ENCODE peak calls at places on chromosome 4, in seven cellular contexts. O is T1000; R is ureter; P is activated CD4-positive, alpha-beta T cell treated with anti-CD3 and anti-CD28 coated beads, Interleukin-2, amount 50 U/mL, for 1 hour; M is stimulated activated CD4-positive, alpha-beta T cell treated with anti-CD3 and anti-CD28 coated beads, Interleukin-2, amount 100 ng/mL, for 24 hours; N is GM23338; T is cardiac fibroblast. Q is an unnamed sample.

GRCh38 chr4:127870688-127871087 is 10.0 kb upstream of the PLK4 start:
- DNase-seq in O (no peak), R (no peak), P (no peak), M (no peak), N (no peak), T (peak), Q (no peak)

GRCh38 chr4:26015133-26015651 is 101.2 kb downstream of the SMIM20 start:
- DNase-seq in O (peak), R (peak), P (no peak), M (no peak), N (no peak), T (peak), Q (no peak)

GRCh38 chr4:116343809-116344208 is 741.6 kb downstream of the TRAM1L1 start:
- DNase-seq in O (no peak), R (no peak), P (no peak), M (no peak), N (no peak), T (no peak), Q (no peak)

GRCh38 chr4:5376015-5376414 is 324.7 kb downstream of the STK32B start:
- DNase-seq in O (no peak), R (no peak), P (no peak), M (no peak), N (no peak), T (no peak), Q (no peak)

GRCh38 chr4:41280010-41280409 is 23.3 kb downstream of the UCHL1 start:
- DNase-seq in O (no peak), R (no peak), P (no peak), M (no peak), N (no peak), T (no peak), Q (no peak)

GRCh38 chr4:22515888-22516541 is at the start of gene ADGRA3:
- DNase-seq in O (peak), R (peak), P (no peak), M (peak), N (peak), T (peak), Q (peak)

GRCh38 chr4:94741304-94741703 is 16.5 kb upstream of the BMPR1B start:
- DNase-seq in O (no peak), R (no peak), P (no peak), M (no peak), N (no peak), T (peak), Q (no peak)

GRCh38 chr4:73388887-73389286 is 15.2 kb upstream of the ALB start:
- DNase-seq in O (no peak), R (no peak), P (no peak), M (no peak), N (no peak), T (no peak), Q (no peak)

GRCh38 chr4:11912886-11913285 is 484.2 kb upstream of the HS3ST1 start:
- DNase-seq in O (peak), R (no peak), P (no peak), M (no peak), N (no peak), T (peak), Q (no peak)

GRCh38 chr4:24912252-24913098 is at the start of gene CCDC149:
- DNase-seq in O (peak), R (peak), P (no peak), M (peak), N (peak), T (peak), Q (peak)

GRCh38 chr4:122759639-122760310 is 27.3 kb downstream of the BBS12 start:
- DNase-seq in O (no peak), R (no peak), P (no peak), M (no peak), N (peak), T (peak), Q (no peak)

GRCh38 chr4:186845137-186845842 is 121.6 kb upstream of the FAT1 start:
- DNase-seq in O (no peak), R (no peak), P (no peak), M (no peak), N (no peak), T (peak), Q (no peak)

GRCh38 chr4:171928336-171928735 is 115.1 kb downstream of the GALNTL6 start:
- DNase-seq in O (no peak), R (no peak), P (no peak), M (no peak), N (no peak), T (no peak), Q (no peak)

GRCh38 chr4:177293208-177294018 is 16.3 kb upstream of the NEIL3 start:
- DNase-seq in O (no peak), R (no peak), P (no peak), M (no peak), N (no peak), T (peak), Q (no peak)

GRCh38 chr4:80042821-80043220 is 30.2 kb downstream of the ANTXR2 start:
- DNase-seq in O (no peak), R (no peak), P (no peak), M (no peak), N (no peak), T (no peak), Q (no peak)

GRCh38 chr4:76219299-76220055 is 5.9 kb upstream of the SCARB2 start:
- DNase-seq in O (no peak), R (no peak), P (no peak), M (no peak), N (no peak), T (peak), Q (no peak)

GRCh38 chr4:4521069-4521468 is 20.8 kb downstream of the STX18 start:
- DNase-seq in O (no peak), R (no peak), P (no peak), M (no peak), N (peak), T (no peak), Q (no peak)

GRCh38 chr4:7763788-7764187 is 175.9 kb downstream of the AFAP1 start:
- DNase-seq in O (no peak), R (no peak), P (no peak), M (no peak), N (no peak), T (peak), Q (no peak)

GRCh38 chr4:3345384-3345783 is 52.6 kb downstream of the RGS12 start:
- DNase-seq in O (no peak), R (peak), P (no peak), M (no peak), N (no peak), T (no peak), Q (no peak)

GRCh38 chr4:105520819-105521790 is 31.3 kb upstream of the ARHGEF38 start:
- DNase-seq in O (no peak), R (no peak), P (no peak), M (no peak), N (peak), T (peak), Q (peak)

GRCh38 chr4:77566148-77566547 is 39.5 kb upstream of the CXCL13 start:
- DNase-seq in O (no peak), R (no peak), P (no peak), M (no peak), N (no peak), T (no peak), Q (no peak)

GRCh38 chr4:71441186-71442169 is 102.7 kb downstream of the SLC4A4 start:
- DNase-seq in O (no peak), R (no peak), P (no peak), M (no peak), N (no peak), T (peak), Q (no peak)

GRCh38 chr4:154686838-154687237 is 57.0 kb upstream of the LRAT start:
- DNase-seq in O (no peak), R (no peak), P (no peak), M (no peak), N (no peak), T (peak), Q (no peak)